ENCODE peak calls at places on chromosomes 16 and 17, in six cellular contexts. B, S, J, L, V and O are unnamed samples.

GRCh38 chr17:67421869-67422273 is 44.8 kb downstream of the PITPNC1 start:
- DNase-seq in B (peak), S (peak), J (no peak), L (peak), V (peak), O (peak)

GRCh38 chr17:75485688-75486087 is 29.3 kb downstream of the TMEM94 start:
- DNase-seq in B (no peak), S (no peak), J (no peak), L (peak), V (no peak), O (no peak)

GRCh38 chr16:61887903-61888302 is 148.3 kb downstream of the CDH8 start:
- DNase-seq in B (no peak), S (no peak), J (peak), L (no peak), V (peak), O (peak)

GRCh38 chr16:29943846-29944669 is 17.8 kb upstream of the TMEM219 start:
- DNase-seq in B (peak), S (peak), J (no peak), L (peak), V (peak), O (peak)

GRCh38 chr17:10649602-10650001 is 7.5 kb downstream of the MYH3 start:
- DNase-seq in B (no peak), S (no peak), J (no peak), L (no peak), V (no peak), O (no peak)

GRCh38 chr16:685967-686366 is 1.8 kb upstream of the JMJD8 start:
- DNase-seq in B (no peak), S (no peak), J (no peak), L (peak), V (peak), O (no peak)

GRCh38 chr17:44775838-44776621 is 17.2 kb downstream of the ADAM11 start:
- DNase-seq in B (no peak), S (no peak), J (no peak), L (peak), V (no peak), O (no peak)

GRCh38 chr16:85935957-85936760 is 37.2 kb downstream of the IRF8 start:
- DNase-seq in B (no peak), S (no peak), J (no peak), L (no peak), V (no peak), O (no peak)

GRCh38 chr16:10871157-10871991 is 5.6 kb upstream of the CIITA start:
- DNase-seq in B (peak), S (peak), J (no peak), L (peak), V (peak), O (peak)

GRCh38 chr17:81833921-81834830 is 674 bp downstream of the PPP1R27 start:
- DNase-seq in B (no peak), S (no peak), J (no peak), L (no peak), V (no peak), O (no peak)

GRCh38 chr16:2486645-2487516 is 12.0 kb downstream of the TBC1D24 start:
- DNase-seq in B (no peak), S (no peak), J (peak), L (peak), V (peak), O (no peak)

GRCh38 chr16:80024443-80024842 is 423.9 kb upstream of the MAF start:
- DNase-seq in B (no peak), S (no peak), J (no peak), L (no peak), V (no peak), O (no peak)

GRCh38 chr17:33045236-33045635 is 53.6 kb downstream of the SPACA3 start:
- DNase-seq in B (no peak), S (no peak), J (no peak), L (no peak), V (no peak), O (no peak)

GRCh38 chr16:57141822-57142631 is 43.8 kb downstream of the PSME3IP1 start:
- DNase-seq in B (no peak), S (no peak), J (no peak), L (no peak), V (peak), O (no peak)

GRCh38 chr17:44777394-44778348 is 18.9 kb downstream of the ADAM11 start:
- DNase-seq in B (no peak), S (no peak), J (no peak), L (no peak), V (no peak), O (no peak)

GRCh38 chr16:50035468-50035992 is 10.5 kb downstream of the CNEP1R1 start:
- DNase-seq in B (no peak), S (no peak), J (no peak), L (no peak), V (no peak), O (no peak)

GRCh38 chr16:84095466-84095865 is 21.3 kb downstream of the MBTPS1 start:
- DNase-seq in B (no peak), S (no peak), J (peak), L (no peak), V (no peak), O (no peak)

GRCh38 chr16:78576941-78577340 is 477.5 kb downstream of the WWOX start:
- DNase-seq in B (no peak), S (no peak), J (no peak), L (no peak), V (no peak), O (no peak)

GRCh38 chr17:50318551-50319310 is 27.2 kb upstream of the XYLT2 start:
- DNase-seq in B (no peak), S (no peak), J (no peak), L (no peak), V (peak), O (no peak)

GRCh38 chr17:83175551-83176271 is 96.3 kb downstream of the METRNL start:
- DNase-seq in B (no peak), S (no peak), J (no peak), L (no peak), V (no peak), O (no peak)

GRCh38 chr17:2595736-2596135 is 2.3 kb downstream of the PAFAH1B1 start:
- DNase-seq in B (no peak), S (no peak), J (no peak), L (no peak), V (peak), O (no peak)

GRCh38 chr16:4664538-4665418 is 28.6 kb upstream of the NUDT16L1 start:
- DNase-seq in B (no peak), S (no peak), J (peak), L (no peak), V (no peak), O (no peak)

GRCh38 chr17:62627219-62627903 is at the start of gene MRC2:
- DNase-seq in B (peak), S (no peak), J (peak), L (no peak), V (peak), O (no peak)

GRCh38 chr17:47193931-47194481 is 4.9 kb upstream of the CDC27 start:
- DNase-seq in B (no peak), S (no peak), J (no peak), L (no peak), V (no peak), O (no peak)

GRCh38 chr17:20156196-20157077 is 147.3 kb downstream of the SPECC1 start:
- DNase-seq in B (no peak), S (peak), J (no peak), L (peak), V (peak), O (no peak)

GRCh38 chr17:5557485-5557884 is 26.8 kb downstream of the NLRP1 start:
- DNase-seq in B (peak), S (peak), J (no peak), L (no peak), V (peak), O (peak)

GRCh38 chr16:69417537-69418199 is 6.8 kb upstream of the CYB5B start:
- DNase-seq in B (no peak), S (peak), J (no peak), L (no peak), V (peak), O (no peak)

GRCh38 chr16:17434006-17434405 is 36.8 kb downstream of the XYLT1 start:
- DNase-seq in B (no peak), S (no peak), J (peak), L (no peak), V (no peak), O (no peak)

GRCh38 chr16:30698816-30699614 is at the start of gene SRCAP:
- DNase-seq in B (peak), S (peak), J (peak), L (peak), V (peak), O (no peak)

GRCh38 chr17:2213291-2213960 is 90.2 kb downstream of the SMG6 start:
- DNase-seq in B (no peak), S (no peak), J (no peak), L (no peak), V (peak), O (no peak)

GRCh38 chr17:17568772-17569195 is 22.7 kb downstream of the PEMT start:
- DNase-seq in B (no peak), S (peak), J (peak), L (peak), V (peak), O (no peak)

GRCh38 chr16:81945665-81946064 is 65.6 kb downstream of the SDR42E1 start:
- DNase-seq in B (peak), S (no peak), J (no peak), L (no peak), V (peak), O (peak)

GRCh38 chr16:50303041-50303604 is 36.8 kb downstream of the ADCY7 start:
- DNase-seq in B (no peak), S (no peak), J (no peak), L (no peak), V (no peak), O (no peak)

GRCh38 chr17:65966311-65966710 is 225.6 kb downstream of the CEP112 start:
- DNase-seq in B (peak), S (no peak), J (no peak), L (no peak), V (no peak), O (no peak)

GRCh38 chr17:44132275-44132821 is 8.9 kb upstream of the HDAC5 start:
- DNase-seq in B (no peak), S (peak), J (no peak), L (no peak), V (peak), O (no peak)

GRCh38 chr16:56708821-56709685 is 20.9 kb upstream of the NUP93 start:
- DNase-seq in B (no peak), S (no peak), J (no peak), L (no peak), V (no peak), O (no peak)

GRCh38 chr16:90020260-90020837 is 1.1 kb upstream of the DBNDD1 start:
- DNase-seq in B (no peak), S (no peak), J (no peak), L (no peak), V (no peak), O (no peak)
- H3K4me3 ChIP-seq in B (peak), S (peak), J (peak), L (no peak), V (peak), O (no peak)

GRCh38 chr17:9109933-9110332 is 88.6 kb downstream of the NTN1 start:
- DNase-seq in B (no peak), S (no peak), J (no peak), L (no peak), V (no peak), O (no peak)
- TF ChIP-seq CTCF in B (no peak), S (no peak), J (no peak), L (no peak), V (no peak), O (no peak)

GRCh38 chr17:38584350-38584925 is 21.3 kb downstream of the SRCIN1 start:
- DNase-seq in B (no peak), S (peak), J (peak), L (peak), V (peak), O (no peak)
- H3K4me3 ChIP-seq in B (no peak), S (peak), J (no peak), L (no peak), V (no peak), O (no peak)

DNA sequence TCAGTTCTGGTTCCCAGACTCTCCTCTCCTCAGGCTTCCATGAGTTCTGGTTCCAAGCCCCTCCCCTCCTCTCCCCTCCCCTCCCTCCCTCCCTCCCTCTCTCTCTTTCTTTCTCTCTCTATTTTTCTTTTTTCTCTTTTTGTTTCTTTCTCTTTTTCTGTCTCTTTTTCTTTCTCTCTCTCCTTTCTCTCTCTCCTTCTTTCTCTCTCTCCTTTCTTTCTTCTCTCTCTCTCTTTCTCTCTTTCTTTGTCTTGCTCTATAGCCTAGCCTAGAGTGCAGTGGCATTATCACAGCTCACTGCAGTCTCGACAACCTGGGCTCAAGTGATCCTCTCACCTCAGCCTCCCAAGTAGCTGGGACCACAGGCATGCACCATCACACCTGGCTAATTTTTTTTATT is 796 bp upstream of the CES3 start:
- DNase-seq in B (no peak), S (no peak), J (no peak), L (no peak), V (no peak), O (no peak)
- TF ChIP-seq CTCF in B (no peak), S (no peak), J (no peak), L (no peak), V (no peak), O (no peak)

GRCh38 chr16:87276926-87277325 is 40.3 kb downstream of the C16orf95 start:
- DNase-seq in B (no peak), S (no peak), J (no peak), L (no peak), V (no peak), O (no peak)
- H3K4me3 ChIP-seq in B (no peak), S (no peak), J (no peak), L (no peak), V (no peak), O (no peak)

GRCh38 chr17:30113213-30113612 is 3.4 kb upstream of the NSRP1 start:
- DNase-seq in B (peak), S (peak), J (no peak), L (no peak), V (peak), O (no peak)
- TF ChIP-seq CTCF in B (no peak), S (no peak), J (no peak), L (no peak), V (no peak), O (no peak)

GRCh38 chr17:28896884-28897768 is at the start of gene FLOT2:
- DNase-seq in B (no peak), S (no peak), J (peak), L (peak), V (peak), O (no peak)

GRCh38 chr17:28898261-28898955 is 875 bp upstream of the FLOT2 start:
- DNase-seq in B (no peak), S (no peak), J (no peak), L (no peak), V (no peak), O (no peak)

GRCh38 chr17:28896491-28896883 is 1.0 kb downstream of the FLOT2 start:
- DNase-seq in B (no peak), S (no peak), J (no peak), L (no peak), V (peak), O (no peak)

GRCh38 chr17:28897769-28898259 is 281 bp upstream of the FLOT2 start:
- DNase-seq in B (no peak), S (no peak), J (no peak), L (no peak), V (no peak), O (no peak)

DNA sequence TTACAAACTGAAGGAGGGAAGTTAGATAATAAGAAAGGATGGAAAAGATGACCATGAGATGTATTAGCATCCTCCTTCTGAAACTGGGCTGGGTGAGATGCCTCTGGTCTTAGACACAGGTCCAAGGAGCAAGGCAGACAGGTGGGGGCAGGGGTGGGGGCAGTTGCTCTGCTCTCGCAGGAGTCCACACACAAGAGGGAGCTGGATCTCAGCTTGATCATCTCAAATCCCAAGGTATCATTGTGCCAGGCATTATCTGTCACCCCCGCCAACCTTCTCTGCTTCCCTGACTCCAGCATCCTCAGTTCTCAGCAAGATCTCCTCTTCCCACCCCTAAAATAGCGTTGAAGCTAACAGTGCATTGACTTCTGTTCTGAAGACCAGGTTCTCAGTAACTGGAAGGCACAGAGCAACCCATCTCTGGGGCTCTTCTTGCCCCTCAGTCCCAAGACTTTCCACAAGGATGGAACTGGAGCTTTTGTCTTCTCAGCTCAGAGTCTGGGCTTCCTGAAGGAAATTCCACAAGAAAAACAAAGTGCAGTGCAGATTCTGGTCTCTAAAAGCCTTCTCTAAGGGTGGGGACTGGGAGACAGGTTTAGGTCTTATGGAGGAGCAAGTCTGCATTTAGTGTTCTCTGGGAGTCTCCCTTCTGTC is 1.6 kb downstream of the FLOT2 start:
- DNase-seq in B (no peak), S (no peak), J (no peak), L (no peak), V (no peak), O (no peak)
- H3K4me3 ChIP-seq in B (peak), S (peak), J (peak), L (no peak), V (peak), O (no peak)

GRCh38 chr17:46061435-46061834 is 62.4 kb downstream of the STH start:
- DNase-seq in B (no peak), S (no peak), J (no peak), L (no peak), V (peak), O (no peak)
- TF ChIP-seq CTCF in B (no peak), S (peak), J (peak), L (peak), V (peak), O (peak)